ENCODE peak calls at places on chromosome 3, in ten cellular contexts. P, B, Q, U, V, X, Y, E, N and R are unnamed samples.

GRCh38 chr3:143343944-143344343 is 224.4 kb downstream of the CHST2 start:
- DNase-seq in P (no peak), Q (no peak), U (no peak), Y (no peak), N (no peak), V (no peak), B (no peak), E (no peak), X (no peak), R (no peak)

GRCh38 chr3:187027531-187027936 is 97.2 kb downstream of the ST6GAL1 start:
- DNase-seq in Y (no peak), N (no peak), V (peak; percentile 34), X (peak; percentile 19), E (no peak), Q (no peak), B (no peak), P (no peak), U (peak; percentile 80), R (no peak)

GRCh38 chr3:79086514-79086913 is 681.3 kb downstream of the ROBO1 start:
- DNase-seq in P (peak; percentile 76), N (peak; percentile 8), V (no peak), U (no peak), Y (peak; percentile 9), Q (no peak), X (peak; percentile 35), B (no peak), E (peak; percentile 67), R (no peak)

GRCh38 chr3:174863488-174863887 is 4.4 kb downstream of the NAALADL2 start:
- DNase-seq in N (peak; percentile 39), X (no peak), Q (no peak), P (peak; percentile 97), U (no peak), E (no peak), Y (no peak), B (no peak), V (no peak), R (no peak)

GRCh38 chr3:31268868-31269267 is 263.9 kb upstream of the STT3B start:
- DNase-seq in U (no peak), N (no peak), P (no peak), Q (no peak), B (no peak), V (no peak), E (no peak), X (no peak), Y (no peak), R (no peak)

GRCh38 chr3:110518031-110518430 is 553.6 kb upstream of the NECTIN3 start:
- DNase-seq in B (no peak), N (no peak), V (no peak), E (no peak), Q (no peak), U (no peak), X (no peak), P (no peak), Y (no peak), R (no peak)

GRCh38 chr3:142777927-142778326 is 54.1 kb downstream of the TRPC1 start:
- DNase-seq in X (no peak), V (no peak), Y (no peak), U (no peak), Q (no peak), P (no peak), E (no peak), B (no peak), N (no peak), R (no peak)

GRCh38 chr3:33096103-33096868 is 660 bp downstream of the GLB1 start:
- DNase-seq in V (peak; percentile 16), U (peak; percentile 46), Q (peak; percentile 73), B (peak; percentile 57), N (no peak), E (peak; percentile 48), X (peak; percentile 60), Y (peak; percentile 63), P (peak; percentile 28), R (peak; percentile 79)

GRCh38 chr3:179768080-179768479 is 115.2 kb downstream of the USP13 start:
- DNase-seq in X (peak; percentile 35), Q (no peak), E (peak; percentile 73), P (peak; percentile 90), Y (no peak), B (no peak), U (no peak), V (no peak), N (no peak), R (no peak)

GRCh38 chr3:157263027-157263426 is 103.1 kb upstream of the CCNL1 start:
- DNase-seq in X (no peak), B (no peak), Y (no peak), E (no peak), N (no peak), P (peak; percentile 72), V (no peak), Q (no peak), U (no peak), R (no peak)

GRCh38 chr3:8182904-8183303 is 318.7 kb upstream of the LMCD1 start:
- DNase-seq in V (no peak), E (no peak), N (no peak), P (peak; percentile 4), Y (no peak), B (no peak), Q (no peak), U (no peak), X (no peak), R (no peak)

GRCh38 chr3:78633626-78634025 is 1134.2 kb downstream of the ROBO1 start:
- DNase-seq in N (no peak), V (no peak), X (no peak), Y (no peak), E (peak; percentile 5), P (no peak), B (no peak), U (no peak), Q (no peak), R (no peak)

GRCh38 chr3:164186095-164186494 is 892.2 kb downstream of the SI start:
- DNase-seq in N (no peak), U (no peak), V (no peak), Q (no peak), E (no peak), P (no peak), X (no peak), Y (no peak), B (no peak), R (no peak)

GRCh38 chr3:179565496-179565895 is 2.8 kb downstream of the ACTL6A start:
- DNase-seq in V (no peak), X (no peak), B (no peak), U (no peak), N (no peak), E (no peak), Y (no peak), Q (no peak), P (peak; percentile 36), R (no peak)

GRCh38 chr3:40397129-40397528 is 10.1 kb downstream of the ENTPD3 start:
- DNase-seq in B (no peak), U (no peak), X (no peak), P (no peak), V (no peak), N (no peak), E (no peak), Y (no peak), Q (no peak), R (no peak)

GRCh38 chr3:13955084-13955483 is 75.2 kb upstream of the WNT7A start:
- DNase-seq in E (no peak), Y (no peak), Q (no peak), X (no peak), U (no peak), B (no peak), P (no peak), N (no peak), V (no peak), R (no peak)

DNA sequence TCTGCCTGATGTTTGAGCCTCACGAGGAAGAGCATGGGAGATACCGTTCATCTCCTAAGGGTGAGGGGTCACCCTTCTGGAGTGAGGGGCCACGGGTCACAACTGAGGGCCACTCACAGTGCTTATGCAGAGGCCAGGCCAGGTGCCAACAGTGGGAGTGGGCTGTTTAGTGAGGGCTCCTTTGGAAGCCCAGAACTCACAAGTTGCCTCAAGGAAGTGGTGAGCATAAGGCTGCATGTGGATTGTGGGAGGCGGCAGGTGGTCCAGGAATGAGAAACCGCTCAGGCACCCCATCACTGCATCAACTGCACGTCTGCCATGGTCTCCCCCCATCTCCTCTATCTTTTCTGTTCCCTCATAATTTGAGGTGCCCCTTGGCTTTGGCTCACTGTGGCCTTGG is 26.5 kb downstream of the SPSB4 start:
- DNase-seq in V (no peak), Q (peak; percentile 35), Y (no peak), U (no peak), N (no peak), P (no peak), E (no peak), X (no peak), B (no peak), R (peak; percentile 42)
- H3K27ac ChIP-seq in V (no peak overlapping the region), Q (no peak overlapping the region), Y (no peak overlapping the region), U (no peak overlapping the region), N (no peak overlapping the region), P (no peak overlapping the region), E (no peak overlapping the region), X (no peak overlapping the region), B (no peak overlapping the region), R (no peak overlapping the region)

GRCh38 chr3:173838644-173839043 is 441.1 kb downstream of the NLGN1 start:
- DNase-seq in E (no peak), B (no peak), P (no peak), U (no peak), Q (no peak), V (no peak), X (no peak), N (no peak), Y (no peak), R (no peak)

GRCh38 chr3:173843060-173843459 is 445.5 kb downstream of the NLGN1 start:
- DNase-seq in P (no peak), V (no peak), N (no peak), B (no peak), E (no peak), X (no peak), Y (no peak), U (no peak), Q (no peak), R (no peak)

GRCh38 chr3:173839859-173840258 is 442.3 kb downstream of the NLGN1 start:
- DNase-seq in N (no peak), U (no peak), X (no peak), V (no peak), E (no peak), P (no peak), Q (no peak), B (no peak), Y (no peak), R (no peak)

GRCh38 chr3:173841334-173841733 is 443.8 kb downstream of the NLGN1 start:
- DNase-seq in Q (no peak), U (no peak), X (no peak), Y (no peak), V (no peak), P (no peak), N (no peak), B (no peak), E (no peak), R (no peak)
- H3K27ac ChIP-seq in Q (no peak overlapping the region), U (no peak overlapping the region), X (no peak overlapping the region), Y (no peak overlapping the region), V (no peak overlapping the region), P (no peak overlapping the region), N (no peak overlapping the region), B (no peak overlapping the region), E (no peak overlapping the region), R (no peak overlapping the region)

GRCh38 chr3:190624282-190624681 is 110.4 kb downstream of the IL1RAP start:
- DNase-seq in Y (no peak), E (no peak), N (no peak), U (no peak), V (no peak), P (no peak), X (no peak), Q (no peak), B (no peak), R (no peak)
- H3K27ac ChIP-seq in Y (no peak overlapping the region), E (no peak overlapping the region), N (no peak overlapping the region), U (no peak overlapping the region), V (no peak overlapping the region), P (no peak overlapping the region), X (no peak overlapping the region), Q (no peak overlapping the region), B (no peak overlapping the region), R (no peak overlapping the region)

GRCh38 chr3:12436514-12437222 is 47.6 kb upstream of the TSEN2 start:
- DNase-seq in Q (no peak), X (no peak), V (no peak), B (no peak), P (peak; percentile 78), U (no peak), N (no peak), Y (no peak), E (peak; percentile 87), R (no peak)
- H3K27ac ChIP-seq in Q (no peak overlapping the region), X (no peak overlapping the region), V (no peak overlapping the region), B (no peak overlapping the region), P (peak overlapping the region; percentile 95), U (no peak overlapping the region), N (no peak overlapping the region), Y (no peak overlapping the region), E (peak overlapping the region; percentile 24), R (no peak overlapping the region)